ENCODE peak calls at places on chromosome 17, in six cellular contexts. Y is CD8-positive, alpha-beta memory T cell; Q is naive thymus-derived CD4-positive, alpha-beta T cell; H is stomach; C is tibial nerve; I is BJ. K is an unnamed sample.

GRCh38 chr17:59811209-59811608 is 81.5 kb downstream of the TUBD1 start:
- DNase-seq in Y (no peak), Q (no peak), H (no peak), C (no peak), I (no peak), K (no peak)

GRCh38 chr17:38602862-38603785 is 2.6 kb downstream of the SRCIN1 start:
- DNase-seq in Y (no peak), Q (no peak), H (no peak), C (no peak), I (no peak), K (no peak)

GRCh38 chr17:75571197-75571884 is 16.3 kb upstream of the MYO15B start:
- DNase-seq in Y (no peak), Q (peak; percentile 38), H (peak; percentile 48), C (no peak), I (no peak), K (no peak)

GRCh38 chr17:39660011-39660360 is 5.2 kb upstream of the TCAP start:
- DNase-seq in Y (no peak), Q (no peak), H (no peak), C (no peak), I (no peak), K (no peak)

GRCh38 chr17:6648181-6648580 is 3.2 kb downstream of the MED31 start:
- DNase-seq in Y (no peak), Q (no peak), H (no peak), C (no peak), I (no peak), K (no peak)

GRCh38 chr17:9905902-9906301 is 831 bp upstream of the RCVRN start:
- DNase-seq in Y (no peak), Q (no peak), H (no peak), C (no peak), I (no peak), K (peak; percentile 52)

GRCh38 chr17:31726980-31727427 is 132.0 kb downstream of the COPRS start:
- DNase-seq in Y (no peak), Q (no peak), H (no peak), C (no peak), I (no peak), K (no peak)

GRCh38 chr17:27741361-27741861 is 58.9 kb downstream of the NOS2 start:
- DNase-seq in Y (no peak), Q (no peak), H (no peak), C (no peak), I (no peak), K (peak; percentile 88)

GRCh38 chr17:4003501-4004421 is 39.5 kb upstream of the ATP2A3 start:
- DNase-seq in Y (no peak), Q (no peak), H (peak; percentile 81), C (no peak), I (no peak), K (no peak)

GRCh38 chr17:49022391-49022941 is 25.3 kb downstream of the IGF2BP1 start:
- DNase-seq in Y (no peak), Q (no peak), H (no peak), C (no peak), I (no peak), K (peak; percentile 52)

GRCh38 chr17:82846061-82846691 is 6.4 kb upstream of the ZNF750 start:
- DNase-seq in Y (no peak), Q (no peak), H (no peak), C (no peak), I (no peak), K (no peak)

GRCh38 chr17:48595107-48595999 is 1.8 kb upstream of the HOXB5 start:
- DNase-seq in Y (no peak), Q (no peak), H (no peak), C (no peak), I (no peak), K (no peak)

GRCh38 chr17:36500745-36501225 is 14.3 kb downstream of the ZNHIT3 start:
- DNase-seq in Y (no peak), Q (no peak), H (no peak), C (no peak), I (no peak), K (no peak)

GRCh38 chr17:60442271-60443201 is 20.2 kb downstream of the CHCT1 start:
- DNase-seq in Y (no peak), Q (no peak), H (no peak), C (no peak), I (no peak), K (peak; percentile 46)

GRCh38 chr17:48174833-48175232 is 67.3 kb downstream of the SNX11 start:
- DNase-seq in Y (no peak), Q (no peak), H (no peak), C (no peak), I (no peak), K (no peak)

GRCh38 chr17:48442819-48443218 is 12.8 kb upstream of the SKAP1 start:
- DNase-seq in Y (no peak), Q (no peak), H (no peak), C (no peak), I (no peak), K (no peak)

GRCh38 chr17:76643553-76644148 is at the start of gene ST6GALNAC1:
- DNase-seq in Y (peak; percentile 14), Q (no peak), H (peak; percentile 85), C (no peak), I (no peak), K (no peak)

GRCh38 chr17:50052822-50053653 is 2.9 kb upstream of the ITGA3 start:
- DNase-seq in Y (no peak), Q (no peak), H (peak; percentile 43), C (no peak), I (no peak), K (no peak)

GRCh38 chr17:73497721-73498120 is 146.5 kb downstream of the SDK2 start:
- DNase-seq in Y (no peak), Q (no peak), H (no peak), C (no peak), I (no peak), K (no peak)

GRCh38 chr17:73503560-73503959 is 140.7 kb downstream of the SDK2 start:
- DNase-seq in Y (no peak), Q (no peak), H (no peak), C (no peak), I (no peak), K (peak; percentile 23)

GRCh38 chr17:73498854-73499597 is 145.2 kb downstream of the SDK2 start:
- DNase-seq in Y (no peak), Q (no peak), H (no peak), C (no peak), I (no peak), K (no peak)

GRCh38 chr17:73498176-73498575 is 146.1 kb downstream of the SDK2 start:
- DNase-seq in Y (no peak), Q (no peak), H (no peak), C (no peak), I (no peak), K (no peak)

DNA sequence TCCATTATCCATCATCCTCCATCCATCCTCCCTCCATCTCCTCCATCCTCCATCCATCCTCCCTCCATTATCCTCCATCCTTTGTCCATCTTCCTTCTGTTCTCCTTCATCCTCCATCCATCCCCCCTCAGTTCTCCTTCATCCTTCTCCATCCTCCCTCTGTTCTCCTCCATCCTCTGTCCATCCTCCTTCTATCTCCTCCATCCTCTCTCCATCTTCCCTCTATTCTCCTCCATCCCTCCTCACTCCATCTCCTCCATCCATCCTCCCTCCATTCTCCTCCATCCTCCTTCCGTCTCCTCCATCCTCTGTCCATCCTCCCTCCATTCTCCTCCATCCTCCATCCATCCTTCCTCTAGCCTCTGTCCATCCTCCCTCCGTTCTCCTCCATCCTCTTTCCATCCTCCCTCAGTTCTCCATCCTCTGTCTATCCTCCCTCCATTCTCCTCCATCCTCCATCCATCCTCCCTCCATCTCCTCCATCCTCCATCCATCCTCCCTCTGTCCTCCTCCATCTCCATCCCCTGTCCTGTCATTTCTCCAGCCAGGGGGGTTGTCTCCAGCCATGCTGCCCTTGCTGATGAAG is 143.7 kb downstream of the SDK2 start:
- DNase-seq in Y (no peak), Q (no peak), H (no peak), C (no peak), I (no peak), K (no peak)
- H3K4me3 ChIP-seq in Y (no peak overlapping the region), Q (no peak overlapping the region), H (no peak overlapping the region), C (no peak overlapping the region), I (no peak overlapping the region), K (no peak overlapping the region)

DNA sequence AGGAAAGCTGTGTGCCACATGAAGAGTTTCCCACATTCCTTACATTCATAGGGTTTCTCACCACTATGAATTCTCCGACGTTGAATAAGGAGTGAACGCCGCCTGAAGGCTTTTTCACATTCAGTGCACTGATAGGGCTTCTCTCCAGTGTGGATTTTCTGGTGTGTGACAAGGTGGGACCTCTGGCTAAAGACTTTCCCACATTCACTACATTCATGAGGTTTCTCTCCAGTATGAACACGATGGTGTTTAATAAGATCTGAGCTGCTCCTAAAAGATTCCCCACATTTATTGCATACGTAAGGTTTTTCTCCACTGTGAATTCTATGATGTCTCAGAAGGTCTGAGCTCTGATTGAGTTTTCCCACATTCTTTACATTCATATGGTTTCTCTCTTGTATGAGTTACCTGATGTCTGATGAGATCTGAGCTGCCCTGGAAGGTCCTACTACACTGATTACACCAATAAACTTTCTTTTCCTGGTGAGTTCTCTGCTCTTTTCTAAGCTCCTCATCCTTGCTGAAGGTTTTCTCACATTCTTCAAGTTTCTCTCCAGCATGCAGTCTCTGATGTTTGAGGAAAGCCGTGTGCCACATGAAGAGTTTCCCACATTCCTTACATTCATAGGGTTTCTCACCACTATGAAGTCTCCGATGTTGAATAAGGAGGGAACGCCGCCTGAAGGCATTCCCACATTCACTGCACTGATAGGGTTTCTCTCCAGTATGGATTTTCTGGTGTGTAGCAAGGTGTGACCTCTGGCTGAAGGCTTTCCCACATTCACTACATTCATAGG is 10.0 kb downstream of the ZNF594 start:
- DNase-seq in Y (no peak), Q (no peak), H (no peak), C (no peak), I (no peak), K (no peak)
- H3K4me3 ChIP-seq in Y (peak overlapping the region; percentile 5), Q (peak overlapping the region; percentile 10), H (no peak overlapping the region), C (no peak overlapping the region), I (no peak overlapping the region), K (no peak overlapping the region)

GRCh38 chr17:18183334-18184142 is at the start of gene ALKBH5:
- DNase-seq in Y (peak; percentile 99), Q (peak; percentile 98), H (peak; percentile 98), C (peak; percentile 93), I (peak; percentile 97), K (peak; percentile 96)
- H3K4me3 ChIP-seq in Y (peak within 1 kb of the TSS; percentile 95), Q (peak within 1 kb of the TSS; percentile 78), H (peak within 1 kb of the TSS; percentile 82), C (peak within 1 kb of the TSS; percentile 82), I (peak within 1 kb of the TSS; percentile 88), K (peak within 1 kb of the TSS; percentile 80)

GRCh38 chr17:68731465-68731864 is 130.3 kb upstream of the FAM20A start:
- DNase-seq in Y (no peak), Q (no peak), H (no peak), C (no peak), I (no peak), K (no peak)
- H3K4me3 ChIP-seq in Y (no peak overlapping the region), Q (no peak overlapping the region), H (no peak overlapping the region), C (no peak overlapping the region), I (no peak overlapping the region), K (no peak overlapping the region)

GRCh38 chr17:81309859-81310839 is 15.0 kb upstream of the SLC38A10 start:
- DNase-seq in Y (no peak), Q (no peak), H (no peak), C (no peak), I (no peak), K (no peak)
- H3K4me3 ChIP-seq in Y (no peak overlapping the region), Q (no peak overlapping the region), H (no peak overlapping the region), C (no peak overlapping the region), I (no peak overlapping the region), K (no peak overlapping the region)

K was measured in MG63.